ENCODE peak calls at places on chromosome 22, in eight cellular contexts. X is fibroblast of mammary gland, M is AG08395, J is mesendoderm, V is stromal cell of bone marrow, P is pancreas, K is left ventricle myocardium inferior, S is NCI-H1694. W is an unnamed sample.

GRCh38 chr22:46355369-46355995 is 20.0 kb downstream of the TRMU start:
- DNase-seq in X (peak), M (peak), J (peak), V (peak), P (peak), K (peak), S (peak), W (no peak)

GRCh38 chr22:40193429-40194421 is 16.0 kb downstream of the TNRC6B start:
- DNase-seq in X (peak), M (no peak), J (peak), V (no peak), P (no peak), K (no peak), S (peak), W (no peak)

GRCh38 chr22:27879923-27880322 is 39.1 kb downstream of the PITPNB start:
- DNase-seq in X (peak), M (peak), J (peak), V (peak), P (no peak), K (no peak), S (peak), W (no peak)

GRCh38 chr22:26589845-26590524 is at the start of gene TPST2:
- DNase-seq in X (peak), M (peak), J (peak), V (peak), P (peak), K (peak), S (peak), W (peak)

GRCh38 chr22:50718352-50718709 is 19.7 kb upstream of the ACR start:
- DNase-seq in X (no peak), M (no peak), J (no peak), V (no peak), P (no peak), K (no peak), S (no peak), W (no peak)

GRCh38 chr22:39996732-39997131 is 2.0 kb downstream of the FAM83F start:
- DNase-seq in X (no peak), M (no peak), J (no peak), V (no peak), P (no peak), K (no peak), S (no peak), W (no peak)

GRCh38 chr22:45678961-45679912 is 7.6 kb downstream of the ATXN10 start:
- DNase-seq in X (peak), M (peak), J (no peak), V (peak), P (no peak), K (no peak), S (peak), W (no peak)

GRCh38 chr22:30926706-30927105 is 41.9 kb downstream of the MORC2 start:
- DNase-seq in X (no peak), M (no peak), J (no peak), V (no peak), P (no peak), K (no peak), S (no peak), W (no peak)

GRCh38 chr22:49768961-49769690 is 58.5 kb downstream of the BRD1 start:
- DNase-seq in X (no peak), M (peak), J (no peak), V (no peak), P (no peak), K (peak), S (no peak), W (no peak)

GRCh38 chr22:17783317-17783716 is 9.0 kb upstream of the BID start:
- DNase-seq in X (peak), M (no peak), J (no peak), V (no peak), P (no peak), K (no peak), S (no peak), W (no peak)

GRCh38 chr22:41117127-41117965 is 25.0 kb downstream of the EP300 start:
- DNase-seq in X (no peak), M (no peak), J (no peak), V (no peak), P (no peak), K (no peak), S (no peak), W (no peak)

GRCh38 chr22:38881464-38881871 is 9.5 kb upstream of the CBX6 start:
- DNase-seq in X (peak), M (peak), J (no peak), V (peak), P (no peak), K (no peak), S (no peak), W (peak)

GRCh38 chr22:39900306-39901227 is at the start of gene GRAP2:
- DNase-seq in X (no peak), M (no peak), J (no peak), V (no peak), P (no peak), K (no peak), S (no peak), W (no peak)

GRCh38 chr22:46387748-46388147 is 52.2 kb downstream of the TRMU start:
- DNase-seq in X (no peak), M (no peak), J (no peak), V (no peak), P (no peak), K (no peak), S (no peak), W (no peak)

GRCh38 chr22:48350456-48350855 is 1477.2 kb downstream of the BRD1 start:
- DNase-seq in X (no peak), M (no peak), J (no peak), V (no peak), P (no peak), K (no peak), S (no peak), W (no peak)

W was measured in NCI-H446 treated with DMSO at 0.1 percent for 48 hours.